ENCODE peak calls at places on chromosomes 5 and 9, in four cellular contexts. W is NAMALWA, L is NCI-H774, I is H4. T is an unnamed sample.

GRCh38 chr9:94867281-94867841 is 140.9 kb downstream of the AOPEP start:
- DNase-seq in W (no peak), I (peak), L (no peak), T (no peak)

GRCh38 chr5:133467712-133468463 is 144.5 kb downstream of the FSTL4 start:
- DNase-seq in I (no peak), W (no peak), L (peak), T (no peak)

GRCh38 chr9:95425910-95426551 is 90.7 kb downstream of the PTCH1 start:
- DNase-seq in W (no peak), I (no peak), L (no peak), T (no peak)

GRCh38 chr5:141383345-141383744 is 803 bp downstream of the PCDHGA7 start:
- DNase-seq in I (no peak), W (no peak), L (no peak), T (no peak)

GRCh38 chr5:32777222-32777621 is 66.1 kb downstream of the NPR3 start:
- DNase-seq in L (no peak), I (no peak), W (no peak), T (no peak)

GRCh38 chr9:27362447-27363210 is 65.7 kb upstream of the EQTN start:
- DNase-seq in I (no peak), W (no peak), L (no peak), T (peak)

GRCh38 chr9:127178646-127179632 is 56.5 kb upstream of the ANGPTL2 start:
- DNase-seq in L (no peak), W (no peak), I (no peak), T (no peak)

GRCh38 chr9:23826120-23826629 is at the start of gene ELAVL2:
- DNase-seq in L (peak), I (peak), W (no peak), T (peak)

GRCh38 chr9:69385474-69386091 is 60.6 kb downstream of the ENTREP1 start:
- DNase-seq in I (no peak), L (peak), W (peak), T (peak)

GRCh38 chr9:38251036-38251335 is 141.5 kb upstream of the ALDH1B1 start:
- DNase-seq in W (no peak), I (no peak), L (no peak), T (no peak)

GRCh38 chr5:32504923-32505596 is 60.5 kb upstream of the ZFR start:
- DNase-seq in L (no peak), W (no peak), I (peak), T (peak)

GRCh38 chr9:31027678-31028077 is 1356.8 kb upstream of the ACO1 start:
- DNase-seq in L (no peak), W (no peak), I (no peak), T (no peak)

GRCh38 chr5:140926903-140927573 is 939 bp downstream of the PCDHAC1 start:
- DNase-seq in W (no peak), L (no peak), I (peak), T (no peak)

GRCh38 chr9:35481347-35481975 is 8.4 kb upstream of the RUSC2 start:
- DNase-seq in I (peak), L (no peak), W (peak), T (peak)

GRCh38 chr9:137281345-137282116 is 4.0 kb downstream of the TOR4A start:
- DNase-seq in L (no peak), W (no peak), I (no peak), T (no peak)

GRCh38 chr9:127754761-127755557 is 19.9 kb upstream of the TOR2A start:
- DNase-seq in L (no peak), I (no peak), W (no peak), T (peak)

GRCh38 chr5:82620957-82621600 is 342.9 kb upstream of the RPS23 start:
- DNase-seq in W (no peak), I (peak), L (no peak), T (no peak)

GRCh38 chr9:88387733-88388202 is 476 bp upstream of the SPIN1 start:
- DNase-seq in I (peak), W (no peak), L (peak), T (peak)

GRCh38 chr5:139395844-139396640 is 1.1 kb upstream of the PROB1 start:
- DNase-seq in I (no peak), W (no peak), L (no peak), T (no peak)